ENCODE peak calls at places on chromosomes 2 and 18, in eight cellular contexts. A, X, M, P, C, I, E and F are unnamed samples.

GRCh38 chr2:70942396-70942795 is 6.7 kb downstream of the ATP6V1B1 start:
- DNase-seq in C (no peak), M (no peak), P (no peak), E (no peak), I (no peak), X (no peak), A (no peak), F (no peak)

GRCh38 chr2:161223139-161223732 is 63.0 kb downstream of the TANK start:
- DNase-seq in M (no peak), P (no peak), X (peak), A (peak), I (peak), C (peak), E (no peak), F (peak)

GRCh38 chr2:106782658-106783057 is 103.3 kb downstream of the ST6GAL2 start:
- DNase-seq in I (no peak), X (no peak), P (no peak), M (no peak), A (no peak), E (no peak), C (no peak), F (no peak)

GRCh38 chr18:525066-525797 is 24.7 kb upstream of the COLEC12 start:
- DNase-seq in I (peak), C (peak), A (peak), M (peak), X (no peak), E (no peak), P (no peak), F (peak)

GRCh38 chr2:211867845-211868361 is 670.7 kb downstream of the ERBB4 start:
- DNase-seq in E (no peak), C (peak), P (no peak), M (peak), A (peak), X (no peak), I (peak), F (peak)

GRCh38 chr2:46493241-46493970 is 14.0 kb downstream of the TMEM247 start:
- DNase-seq in M (no peak), A (peak), X (peak), P (no peak), C (no peak), E (no peak), I (peak), F (peak)

GRCh38 chr2:189161894-189162293 is 17.7 kb downstream of the COL5A2 start:
- DNase-seq in A (no peak), X (no peak), C (no peak), M (no peak), P (no peak), E (no peak), I (no peak), F (no peak)

GRCh38 chr18:11320981-11321380 is 171.6 kb upstream of the PIEZO2 start:
- DNase-seq in C (no peak), P (no peak), M (no peak), I (peak), X (no peak), A (peak), E (no peak), F (peak)

GRCh38 chr2:111106720-111107119 is 14.0 kb upstream of the BCL2L11 start:
- DNase-seq in C (no peak), I (no peak), E (no peak), A (peak), M (no peak), X (no peak), P (no peak), F (no peak)

GRCh38 chr2:33363599-33364300 is 112.7 kb upstream of the RASGRP3 start:
- DNase-seq in X (no peak), M (peak), P (no peak), I (peak), E (no peak), A (peak), C (peak), F (no peak)

GRCh38 chr2:235709969-235710879 is 216.4 kb downstream of the AGAP1 start:
- DNase-seq in X (no peak), E (no peak), I (no peak), P (no peak), M (no peak), C (no peak), A (no peak), F (no peak)

GRCh38 chr2:197851451-197851850 is 47.1 kb downstream of the PLCL1 start:
- DNase-seq in A (peak), E (no peak), C (no peak), P (no peak), M (no peak), I (no peak), X (no peak), F (no peak)
- H3K4me3 ChIP-seq in A (no peak), E (no peak), C (no peak), P (no peak), M (no peak), I (no peak), X (no peak), F (no peak)

GRCh38 chr2:230905448-230906430 is 19.3 kb downstream of the GPR55 start:
- DNase-seq in E (no peak), P (peak), I (no peak), M (no peak), C (no peak), A (peak), X (peak), F (peak)

GRCh38 chr2:230906471-230907230 is 18.4 kb downstream of the GPR55 start:
- DNase-seq in P (no peak), M (no peak), I (no peak), A (no peak), C (no peak), X (no peak), E (no peak), F (no peak)

GRCh38 chr2:230908094-230908594 is 16.9 kb downstream of the GPR55 start:
- DNase-seq in X (no peak), P (no peak), I (peak), M (no peak), E (no peak), C (no peak), A (no peak), F (no peak)

GRCh38 chr2:230908595-230909191 is 16.3 kb downstream of the GPR55 start:
- DNase-seq in M (peak), A (peak), I (peak), X (no peak), P (no peak), C (no peak), E (no peak), F (peak)

DNA sequence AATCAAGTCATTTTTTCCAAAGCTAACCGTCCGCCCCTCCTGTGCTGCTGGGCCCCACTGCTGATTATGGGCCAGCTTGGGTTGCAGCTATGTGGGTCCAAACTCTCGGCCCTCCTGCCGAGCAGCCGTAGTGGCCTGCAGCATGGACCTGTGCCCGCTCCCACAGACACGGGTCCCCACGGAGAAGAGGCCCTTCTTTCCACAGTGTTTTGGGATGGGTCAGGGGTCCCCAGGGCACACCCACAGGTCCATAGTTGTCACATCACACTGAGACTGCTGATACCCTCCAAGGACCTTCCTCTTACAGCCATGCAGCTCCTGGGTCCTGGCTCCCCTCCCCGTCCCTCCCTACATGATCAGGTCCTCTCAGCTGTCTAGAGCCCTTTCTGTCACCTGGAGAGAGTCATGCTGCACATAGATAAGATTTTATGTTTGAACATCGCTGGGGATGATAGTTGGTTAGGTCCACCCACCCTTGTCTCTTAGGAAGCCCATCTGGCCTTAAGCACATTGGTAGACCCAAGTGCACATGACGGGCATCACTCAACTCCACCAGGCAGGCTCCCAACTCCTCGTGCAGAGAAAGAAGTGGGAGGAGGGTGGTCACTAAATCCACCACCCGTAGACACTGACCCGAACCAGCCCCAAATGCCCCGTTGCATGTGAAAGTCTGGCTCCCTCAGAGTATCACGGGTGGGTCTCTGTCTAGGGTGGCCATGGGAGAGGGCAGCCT is 17.5 kb downstream of the GPR55 start:
- DNase-seq in I (no peak), E (no peak), M (no peak), A (no peak), C (no peak), X (no peak), P (no peak), F (no peak)
- H3K4me3 ChIP-seq in I (no peak), E (no peak), M (no peak), A (no peak), C (no peak), X (no peak), P (no peak), F (no peak)

DNA sequence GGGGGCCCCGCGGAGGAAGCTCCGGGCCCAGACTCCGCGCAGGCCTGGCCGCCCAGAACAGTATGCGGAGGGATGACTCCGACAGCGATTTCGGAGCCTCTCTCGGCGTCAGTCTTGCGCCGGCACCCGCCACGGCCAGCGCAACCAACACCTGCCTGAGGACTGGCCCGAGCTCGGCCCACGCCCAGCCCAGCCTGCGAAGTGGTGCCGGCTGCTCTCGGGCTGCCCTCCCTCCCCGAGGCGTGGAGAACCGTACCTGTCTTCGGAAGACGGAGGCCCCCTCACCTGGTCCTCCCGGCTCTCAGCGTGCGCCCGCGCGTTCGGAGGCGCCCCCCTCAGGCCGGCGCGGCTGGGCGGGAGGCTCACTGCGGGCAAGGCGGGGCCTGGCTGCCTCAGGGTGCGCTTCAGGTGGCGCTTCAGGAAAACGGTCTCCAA is at the start of gene M1AP:
- DNase-seq in X (peak), I (no peak), A (no peak), C (no peak), P (no peak), M (no peak), E (no peak), F (no peak)
- H3K4me3 ChIP-seq in X (no peak), I (no peak), A (no peak), C (no peak), P (peak), M (peak), E (peak), F (peak)

GRCh38 chr18:3251249-3251962 is 3.8 kb downstream of the MYL12A start:
- DNase-seq in P (no peak), C (peak), E (no peak), I (no peak), M (no peak), A (no peak), X (no peak), F (no peak)
- H3K4me3 ChIP-seq in P (no peak), C (no peak), E (peak), I (no peak), M (no peak), A (no peak), X (no peak), F (peak)

GRCh38 chr2:192194866-192195547 is at the start of gene TMEFF2:
- DNase-seq in C (peak), A (peak), E (peak), M (peak), P (peak), I (peak), X (peak), F (peak)
- H3K4me3 ChIP-seq in C (peak), A (peak), E (peak), M (peak), P (peak), I (peak), X (peak), F (peak)

DNA sequence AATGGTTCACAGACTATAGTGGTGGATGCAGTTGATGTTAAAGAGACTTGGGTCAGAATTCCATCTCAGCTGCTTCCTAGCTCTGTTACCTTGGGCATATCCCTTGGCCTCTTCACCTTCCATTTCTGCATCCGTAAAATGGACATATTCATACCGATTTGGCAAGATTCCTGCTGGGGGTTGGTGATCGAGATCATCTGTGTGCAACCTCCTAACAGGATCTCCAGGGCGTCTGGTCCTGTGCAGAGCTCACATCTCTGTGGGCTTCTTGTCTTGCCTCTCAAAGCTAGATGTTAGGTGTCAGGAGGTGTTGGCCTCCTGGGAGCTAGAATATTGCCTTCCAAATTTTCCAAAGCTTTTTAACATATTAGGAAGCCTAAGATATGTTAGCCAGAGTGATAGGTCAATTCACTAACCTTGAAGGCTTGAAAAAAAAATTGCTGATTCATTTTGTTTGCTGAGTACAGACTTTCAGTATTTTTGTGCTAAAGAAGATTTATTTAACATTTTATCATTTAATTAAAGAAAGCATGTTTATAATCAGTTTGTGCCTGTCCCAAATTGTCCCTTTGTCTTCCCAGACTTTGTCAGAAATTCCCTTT is 69.7 kb upstream of the ZNF516 start:
- DNase-seq in A (peak), X (no peak), P (no peak), C (no peak), I (no peak), M (no peak), E (no peak), F (no peak)
- H3K4me3 ChIP-seq in A (peak), X (no peak), P (no peak), C (no peak), I (peak), M (peak), E (peak), F (peak)